ENCODE peak calls at places on chromosomes 2 and 18, in nine cellular contexts. One of them, this sample, is unnamed.
A peak's percentile ranks its signal among the peaks of the same experiment; 100 is the strongest.

GRCh38 chr18:2853926-2854664 is 7.3 kb downstream of the EMILIN2 start:
- DNase-seq in putamen: no peak
- DNase-seq in ELR: no peak
- DNase-seq in GM04504: no peak
- DNase-seq in fibroblast of pulmonary artery: no peak
- DNase-seq in mesenteric fat pad: no peak
- DNase-seq in KBM-7: peak; percentile 51
- DNase-seq in NCI-H446 treated with DMSO at 0.1 percent for 48 hours: no peak
- DNase-seq in nucleus accumbens: no peak
- DNase-seq in this sample: no peak

GRCh38 chr2:109332880-109333279 is 203.9 kb downstream of the SH3RF3 start:
- DNase-seq in mesenteric fat pad: no peak
- DNase-seq in putamen: no peak
- DNase-seq in fibroblast of pulmonary artery: no peak
- DNase-seq in nucleus accumbens: no peak
- DNase-seq in ELR: no peak
- DNase-seq in KBM-7: no peak
- DNase-seq in GM04504: no peak
- DNase-seq in NCI-H446 treated with DMSO at 0.1 percent for 48 hours: no peak
- DNase-seq in this sample: no peak

GRCh38 chr18:73531601-73532000 is 616.0 kb downstream of the FBXO15 start:
- DNase-seq in ELR: no peak
- DNase-seq in fibroblast of pulmonary artery: no peak
- DNase-seq in mesenteric fat pad: no peak
- DNase-seq in KBM-7: no peak
- DNase-seq in NCI-H446 treated with DMSO at 0.1 percent for 48 hours: no peak
- DNase-seq in putamen: no peak
- DNase-seq in GM04504: no peak
- DNase-seq in nucleus accumbens: no peak
- DNase-seq in this sample: no peak

GRCh38 chr2:222256250-222256649 is 42.5 kb downstream of the PAX3 start:
- DNase-seq in ELR: no peak
- DNase-seq in KBM-7: no peak
- DNase-seq in mesenteric fat pad: no peak
- DNase-seq in nucleus accumbens: no peak
- DNase-seq in putamen: no peak
- DNase-seq in fibroblast of pulmonary artery: no peak
- DNase-seq in GM04504: no peak
- DNase-seq in NCI-H446 treated with DMSO at 0.1 percent for 48 hours: no peak
- DNase-seq in this sample: no peak

GRCh38 chr2:116737951-116738350 is 1076.5 kb upstream of the DDX18 start:
- DNase-seq in GM04504: no peak
- DNase-seq in NCI-H446 treated with DMSO at 0.1 percent for 48 hours: no peak
- DNase-seq in ELR: no peak
- DNase-seq in fibroblast of pulmonary artery: no peak
- DNase-seq in putamen: no peak
- DNase-seq in mesenteric fat pad: no peak
- DNase-seq in KBM-7: no peak
- DNase-seq in nucleus accumbens: no peak
- DNase-seq in this sample: no peak

GRCh38 chr2:45069711-45070664 is 60.7 kb upstream of the SIX2 start:
- DNase-seq in NCI-H446 treated with DMSO at 0.1 percent for 48 hours: peak; percentile 3
- DNase-seq in KBM-7: no peak
- DNase-seq in fibroblast of pulmonary artery: no peak
- DNase-seq in putamen: no peak
- DNase-seq in ELR: no peak
- DNase-seq in mesenteric fat pad: no peak
- DNase-seq in nucleus accumbens: no peak
- DNase-seq in GM04504: no peak
- DNase-seq in this sample: no peak

GRCh38 chr2:69209482-69209881 is 177.5 kb downstream of the GFPT1 start:
- DNase-seq in nucleus accumbens: no peak
- DNase-seq in KBM-7: no peak
- DNase-seq in fibroblast of pulmonary artery: no peak
- DNase-seq in mesenteric fat pad: no peak
- DNase-seq in GM04504: no peak
- DNase-seq in NCI-H446 treated with DMSO at 0.1 percent for 48 hours: no peak
- DNase-seq in putamen: no peak
- DNase-seq in ELR: no peak
- DNase-seq in this sample: no peak

GRCh38 chr2:49251766-49252165 is 97.5 kb upstream of the FSHR start:
- DNase-seq in mesenteric fat pad: no peak
- DNase-seq in GM04504: peak; percentile 66
- DNase-seq in putamen: no peak
- DNase-seq in KBM-7: no peak
- DNase-seq in ELR: peak; percentile 37
- DNase-seq in fibroblast of pulmonary artery: peak; percentile 68
- DNase-seq in nucleus accumbens: no peak
- DNase-seq in NCI-H446 treated with DMSO at 0.1 percent for 48 hours: no peak
- DNase-seq in this sample: peak; percentile 77

GRCh38 chr18:75408554-75409506 is 18.7 kb downstream of the SMIM21 start:
- DNase-seq in NCI-H446 treated with DMSO at 0.1 percent for 48 hours: no peak
- DNase-seq in mesenteric fat pad: no peak
- DNase-seq in nucleus accumbens: peak; percentile 61
- DNase-seq in GM04504: peak; percentile 91
- DNase-seq in putamen: no peak
- DNase-seq in KBM-7: no peak
- DNase-seq in fibroblast of pulmonary artery: peak; percentile 84
- DNase-seq in ELR: peak; percentile 99
- DNase-seq in this sample: peak; percentile 100

GRCh38 chr2:187575081-187576067 is 21.1 kb upstream of the TFPI start:
- DNase-seq in KBM-7: no peak
- DNase-seq in putamen: no peak
- DNase-seq in GM04504: no peak
- DNase-seq in fibroblast of pulmonary artery: peak; percentile 68
- DNase-seq in NCI-H446 treated with DMSO at 0.1 percent for 48 hours: no peak
- DNase-seq in ELR: peak; percentile 39
- DNase-seq in mesenteric fat pad: no peak
- DNase-seq in nucleus accumbens: no peak
- DNase-seq in this sample: peak; percentile 83

This sample was measured in IMR-90.